ENCODE peak calls at places on chromosomes 7 and 10, in seven cellular contexts. Q is A673; M is mucosa of gallbladder; W is mesothelial cell of epicardium; E is hepatic stellate cell; F is naive thymus-derived CD4-positive, alpha-beta T cell; P is progenitor cell of endocrine pancreas. I is an unnamed sample.
A peak's percentile ranks its signal among the peaks of the same experiment; 100 is the strongest.

GRCh38 chr10:76113952-76114351 is 682.5 kb downstream of the LRMDA start:
- DNase-seq in Q (peak; percentile 4), M (no peak), W (no peak), E (no peak), F (no peak), P (no peak), I (no peak)

GRCh38 chr7:144032483-144032882 is 16.3 kb upstream of the OR2A5 start:
- DNase-seq in Q (no peak), M (no peak), W (no peak), E (no peak), F (no peak), P (no peak), I (no peak)

GRCh38 chr10:74967850-74968620 is 141.6 kb downstream of the KAT6B start:
- DNase-seq in Q (peak; percentile 89), M (no peak), W (no peak), E (no peak), F (no peak), P (no peak), I (no peak)

GRCh38 chr10:88934900-88935672 is 17.5 kb downstream of the ACTA2 start:
- DNase-seq in Q (peak; percentile 86), M (peak; percentile 86), W (no peak), E (peak; percentile 29), F (peak; percentile 43), P (peak; percentile 29), I (peak; percentile 75)

GRCh38 chr7:55439627-55440026 is 74.5 kb downstream of the LANCL2 start:
- DNase-seq in Q (no peak), M (no peak), W (no peak), E (no peak), F (no peak), P (no peak), I (no peak)

GRCh38 chr10:18737236-18737635 is 78.0 kb downstream of the ARL5B start:
- DNase-seq in Q (no peak), M (no peak), W (no peak), E (no peak), F (no peak), P (no peak), I (no peak)

GRCh38 chr10:122703483-122704448 is 4.1 kb upstream of the C10orf120 start:
- DNase-seq in Q (peak; percentile 70), M (peak; percentile 58), W (peak; percentile 48), E (peak; percentile 63), F (peak; percentile 22), P (peak; percentile 70), I (peak; percentile 22)

GRCh38 chr7:131231381-131232220 is 96.1 kb upstream of the MKLN1 start:
- DNase-seq in Q (no peak), M (peak; percentile 57), W (no peak), E (peak; percentile 48), F (peak; percentile 30), P (no peak), I (no peak)

GRCh38 chr7:28410628-28411578 is 1.4 kb upstream of the CREB5 start:
- DNase-seq in Q (peak; percentile 18), M (peak; percentile 13), W (no peak), E (peak; percentile 8), F (no peak), P (peak; percentile 10), I (no peak)

GRCh38 chr7:36003343-36003742 is 149.7 kb upstream of the EEPD1 start:
- DNase-seq in Q (no peak), M (no peak), W (no peak), E (no peak), F (no peak), P (no peak), I (no peak)

GRCh38 chr7:74429153-74429747 is 24.5 kb upstream of the GTF2IRD1 start:
- DNase-seq in Q (peak; percentile 84), M (no peak), W (no peak), E (peak; percentile 63), F (no peak), P (no peak), I (no peak)

GRCh38 chr7:104160375-104160774 is 47.4 kb downstream of the ORC5 start:
- DNase-seq in Q (peak; percentile 40), M (no peak), W (no peak), E (no peak), F (no peak), P (no peak), I (no peak)

GRCh38 chr10:17784701-17785100 is 24.4 kb upstream of the MRC1 start:
- DNase-seq in Q (no peak), M (no peak), W (no peak), E (no peak), F (no peak), P (no peak), I (no peak)

GRCh38 chr7:92669616-92670153 is 79.5 kb upstream of the FAM133B start:
- DNase-seq in Q (no peak), M (peak; percentile 34), W (no peak), E (peak; percentile 7), F (no peak), P (no peak), I (no peak)

GRCh38 chr10:76082956-76083355 is 651.5 kb downstream of the LRMDA start:
- DNase-seq in Q (peak; percentile 49), M (no peak), W (no peak), E (no peak), F (no peak), P (no peak), I (no peak)

GRCh38 chr10:61452655-61453641 is at the start of gene TMEM26:
- DNase-seq in Q (peak; percentile 14), M (peak; percentile 34), W (no peak), E (peak; percentile 45), F (no peak), P (peak; percentile 37), I (no peak)

GRCh38 chr7:50367098-50367497 is 62.6 kb downstream of the IKZF1 start:
- DNase-seq in Q (no peak), M (no peak), W (no peak), E (no peak), F (no peak), P (no peak), I (no peak)

GRCh38 chr7:50558380-50559051 is 6.7 kb downstream of the DDC start:
- DNase-seq in Q (no peak), M (no peak), W (no peak), E (no peak), F (no peak), P (no peak), I (no peak)

GRCh38 chr10:43417950-43418768 is 9.2 kb upstream of the HNRNPF start:
- DNase-seq in Q (no peak), M (no peak), W (no peak), E (no peak), F (no peak), P (no peak), I (no peak)

GRCh38 chr10:88755753-88756152 is 4.1 kb upstream of the LIPN start:
- DNase-seq in Q (no peak), M (no peak), W (no peak), E (no peak), F (no peak), P (no peak), I (no peak)

GRCh38 chr10:104666106-104666505 is 25.0 kb downstream of the SORCS3 start:
- DNase-seq in Q (no peak), M (no peak), W (no peak), E (no peak), F (no peak), P (no peak), I (no peak)

GRCh38 chr10:131580674-131581073 is 269.2 kb upstream of the TCERG1L start:
- DNase-seq in Q (no peak), M (no peak), W (peak; percentile 15), E (no peak), F (no peak), P (no peak), I (no peak)